ENCODE peak calls at places on chromosomes 3 and 15, in nine cellular contexts. One of them, this sample, is unnamed.

GRCh38 chr3:33993631-33994030 is 195.2 kb downstream of the PDCD6IP start:
- DNase-seq in GM10248: no peak
- DNase-seq in HCEC 1CT: peak; percentile 53
- DNase-seq in iris pigment epithelial cell: peak; percentile 40
- DNase-seq in upper lobe of left lung: no peak
- DNase-seq in SW480: no peak
- DNase-seq in hepatic stellate cell: no peak
- DNase-seq in hippocampal formation: no peak
- DNase-seq in small intestine: no peak
- DNase-seq in this sample: no peak

GRCh38 chr3:111903067-111903511 is 44.0 kb downstream of the PHLDB2 start:
- DNase-seq in GM10248: no peak
- DNase-seq in HCEC 1CT: peak; percentile 90
- DNase-seq in iris pigment epithelial cell: peak; percentile 94
- DNase-seq in upper lobe of left lung: no peak
- DNase-seq in SW480: peak; percentile 86
- DNase-seq in hepatic stellate cell: peak; percentile 47
- DNase-seq in hippocampal formation: no peak
- DNase-seq in small intestine: no peak
- DNase-seq in this sample: no peak

GRCh38 chr15:70669006-70669602 is 94.3 kb downstream of the UACA start:
- DNase-seq in GM10248: peak; percentile 33
- DNase-seq in HCEC 1CT: no peak
- DNase-seq in iris pigment epithelial cell: no peak
- DNase-seq in upper lobe of left lung: no peak
- DNase-seq in SW480: no peak
- DNase-seq in hepatic stellate cell: no peak
- DNase-seq in hippocampal formation: no peak
- DNase-seq in small intestine: no peak
- DNase-seq in this sample: no peak

GRCh38 chr15:25504307-25504706 is 65.5 kb upstream of the UBE3A start:
- DNase-seq in GM10248: no peak
- DNase-seq in HCEC 1CT: peak; percentile 12
- DNase-seq in iris pigment epithelial cell: peak; percentile 63
- DNase-seq in upper lobe of left lung: no peak
- DNase-seq in SW480: no peak
- DNase-seq in hepatic stellate cell: no peak
- DNase-seq in hippocampal formation: peak; percentile 31
- DNase-seq in small intestine: no peak
- DNase-seq in this sample: no peak

GRCh38 chr15:63752075-63752684 is 81.6 kb downstream of the HERC1 start:
- DNase-seq in GM10248: peak; percentile 55
- DNase-seq in HCEC 1CT: peak; percentile 54
- DNase-seq in iris pigment epithelial cell: peak; percentile 68
- DNase-seq in upper lobe of left lung: no peak
- DNase-seq in SW480: peak; percentile 66
- DNase-seq in hepatic stellate cell: peak; percentile 19
- DNase-seq in hippocampal formation: peak; percentile 33
- DNase-seq in small intestine: peak; percentile 72
- DNase-seq in this sample: peak; percentile 73

GRCh38 chr15:76932090-76932966 is 779 bp downstream of the RCN2 start:
- DNase-seq in GM10248: no peak
- DNase-seq in HCEC 1CT: no peak
- DNase-seq in iris pigment epithelial cell: peak; percentile 8
- DNase-seq in upper lobe of left lung: no peak
- DNase-seq in SW480: peak; percentile 7
- DNase-seq in hepatic stellate cell: peak; percentile 9
- DNase-seq in hippocampal formation: no peak
- DNase-seq in small intestine: peak; percentile 19
- DNase-seq in this sample: no peak

GRCh38 chr3:40299721-40300335 is 9.7 kb upstream of the EIF1B start:
- DNase-seq in GM10248: no peak
- DNase-seq in HCEC 1CT: peak; percentile 89
- DNase-seq in iris pigment epithelial cell: peak; percentile 94
- DNase-seq in upper lobe of left lung: no peak
- DNase-seq in SW480: no peak
- DNase-seq in hepatic stellate cell: peak; percentile 31
- DNase-seq in hippocampal formation: no peak
- DNase-seq in small intestine: no peak
- DNase-seq in this sample: peak; percentile 31

GRCh38 chr15:40343512-40343911 is 2.8 kb upstream of the CCDC9B start:
- DNase-seq in GM10248: no peak
- DNase-seq in HCEC 1CT: peak; percentile 95
- DNase-seq in iris pigment epithelial cell: peak; percentile 93
- DNase-seq in upper lobe of left lung: no peak
- DNase-seq in SW480: no peak
- DNase-seq in hepatic stellate cell: peak; percentile 87
- DNase-seq in hippocampal formation: no peak
- DNase-seq in small intestine: no peak
- DNase-seq in this sample: peak; percentile 60

GRCh38 chr3:64355473-64355872 is 130.2 kb upstream of the PRICKLE2 start:
- DNase-seq in GM10248: no peak
- DNase-seq in HCEC 1CT: peak; percentile 72
- DNase-seq in iris pigment epithelial cell: peak; percentile 76
- DNase-seq in upper lobe of left lung: no peak
- DNase-seq in SW480: no peak
- DNase-seq in hepatic stellate cell: no peak
- DNase-seq in hippocampal formation: no peak
- DNase-seq in small intestine: no peak
- DNase-seq in this sample: peak; percentile 29

GRCh38 chr15:38253448-38253847 is 812 bp downstream of the SPRED1 start:
- DNase-seq in GM10248: no peak
- DNase-seq in HCEC 1CT: peak; percentile 74
- DNase-seq in iris pigment epithelial cell: peak; percentile 87
- DNase-seq in upper lobe of left lung: no peak
- DNase-seq in SW480: peak; percentile 51
- DNase-seq in hepatic stellate cell: peak; percentile 24
- DNase-seq in hippocampal formation: no peak
- DNase-seq in small intestine: peak; percentile 36
- DNase-seq in this sample: peak; percentile 40

GRCh38 chr15:39118510-39118909 is 462.4 kb upstream of the THBS1 start:
- DNase-seq in GM10248: no peak
- DNase-seq in HCEC 1CT: peak; percentile 88
- DNase-seq in iris pigment epithelial cell: peak; percentile 74
- DNase-seq in upper lobe of left lung: no peak
- DNase-seq in SW480: no peak
- DNase-seq in hepatic stellate cell: no peak
- DNase-seq in hippocampal formation: peak; percentile 44
- DNase-seq in small intestine: no peak
- DNase-seq in this sample: no peak

GRCh38 chr15:64844576-64845140 is 2.9 kb downstream of the PLEKHO2 start:
- DNase-seq in GM10248: no peak
- DNase-seq in HCEC 1CT: no peak
- DNase-seq in iris pigment epithelial cell: no peak
- DNase-seq in upper lobe of left lung: no peak
- DNase-seq in SW480: no peak
- DNase-seq in hepatic stellate cell: no peak
- DNase-seq in hippocampal formation: no peak
- DNase-seq in small intestine: no peak
- DNase-seq in this sample: no peak

GRCh38 chr3:43768594-43768993 is 77.9 kb downstream of the ABHD5 start:
- DNase-seq in GM10248: no peak
- DNase-seq in HCEC 1CT: peak; percentile 69
- DNase-seq in iris pigment epithelial cell: peak; percentile 42
- DNase-seq in upper lobe of left lung: no peak
- DNase-seq in SW480: no peak
- DNase-seq in hepatic stellate cell: no peak
- DNase-seq in hippocampal formation: no peak
- DNase-seq in small intestine: no peak
- DNase-seq in this sample: no peak

GRCh38 chr3:3801510-3801841 is 2.2 kb downstream of the LRRN1 start:
- DNase-seq in GM10248: no peak
- DNase-seq in HCEC 1CT: no peak
- DNase-seq in iris pigment epithelial cell: no peak
- DNase-seq in upper lobe of left lung: no peak
- DNase-seq in SW480: no peak
- DNase-seq in hepatic stellate cell: no peak
- DNase-seq in hippocampal formation: no peak
- DNase-seq in small intestine: no peak
- DNase-seq in this sample: no peak

GRCh38 chr15:28956491-28956890 is 70.7 kb downstream of the APBA2 start:
- DNase-seq in GM10248: no peak
- DNase-seq in HCEC 1CT: no peak
- DNase-seq in iris pigment epithelial cell: no peak
- DNase-seq in upper lobe of left lung: no peak
- DNase-seq in SW480: no peak
- DNase-seq in hepatic stellate cell: no peak
- DNase-seq in hippocampal formation: no peak
- DNase-seq in small intestine: no peak
- DNase-seq in this sample: no peak